ENCODE peak calls at places on chromosomes 3 and 15, in nine cellular contexts. S, Z, R, I, B, F, L, J and P are unnamed samples.
A peak's percentile ranks its signal among the peaks of the same experiment; 100 is the strongest.

GRCh38 chr3:129581623-129582022 is 24.9 kb downstream of the PLXND1 start:
- DNase-seq in S (no peak), Z (no peak), R (no peak), I (no peak), B (no peak), F (no peak), L (no peak), J (no peak), P (no peak)

GRCh38 chr3:148816427-148816826 is 11.2 kb upstream of the CPB1 start:
- DNase-seq in S (no peak), Z (no peak), R (no peak), I (no peak), B (no peak), F (no peak), L (no peak), J (no peak), P (no peak)

GRCh38 chr3:57226156-57226555 is 1.4 kb upstream of the APPL1 start:
- DNase-seq in S (no peak), Z (no peak), R (no peak), I (no peak), B (no peak), F (no peak), L (no peak), J (no peak), P (no peak)

GRCh38 chr15:65132841-65133549 is 613 bp downstream of the PDCD7 start:
- DNase-seq in S (peak; percentile 70), Z (no peak), R (peak; percentile 78), I (peak; percentile 20), B (peak; percentile 65), F (peak; percentile 55), L (no peak), J (peak; percentile 17), P (no peak)

GRCh38 chr3:31157893-31158620 is 263.6 kb upstream of the GADL1 start:
- DNase-seq in S (no peak), Z (no peak), R (peak; percentile 10), I (no peak), B (no peak), F (no peak), L (no peak), J (no peak), P (no peak)

GRCh38 chr15:58498821-58499580 is 67.2 kb downstream of the LIPC start:
- DNase-seq in S (no peak), Z (no peak), R (peak; percentile 84), I (no peak), B (peak; percentile 92), F (peak; percentile 25), L (no peak), J (peak; percentile 83), P (no peak)

GRCh38 chr15:80159811-80160569 is 7.2 kb downstream of the FAH start:
- DNase-seq in S (no peak), Z (no peak), R (peak; percentile 40), I (no peak), B (peak; percentile 37), F (no peak), L (no peak), J (no peak), P (no peak)

GRCh38 chr3:38457111-38458003 is 3.7 kb downstream of the ACVR2B start:
- DNase-seq in S (no peak), Z (no peak), R (peak; percentile 10), I (no peak), B (no peak), F (peak; percentile 7), L (no peak), J (no peak), P (no peak)

GRCh38 chr3:13199006-13199776 is 126.0 kb upstream of the IQSEC1 start:
- DNase-seq in S (no peak), Z (no peak), R (no peak), I (no peak), B (no peak), F (no peak), L (no peak), J (no peak), P (no peak)

GRCh38 chr15:82808634-82809041 is 790 bp upstream of the WHAMM start:
- DNase-seq in S (no peak), Z (no peak), R (no peak), I (no peak), B (no peak), F (no peak), L (no peak), J (no peak), P (no peak)

GRCh38 chr3:54939591-54940300 is 11.9 kb upstream of the LRTM1 start:
- DNase-seq in S (peak; percentile 28), Z (no peak), R (peak; percentile 36), I (no peak), B (peak; percentile 63), F (no peak), L (no peak), J (peak; percentile 9), P (no peak)

GRCh38 chr15:38864827-38865604 is 300.4 kb upstream of the RASGRP1 start:
- DNase-seq in S (no peak), Z (no peak), R (peak; percentile 69), I (no peak), B (no peak), F (no peak), L (no peak), J (peak; percentile 91), P (no peak)

GRCh38 chr3:128800241-128801187 is 74.5 kb downstream of the RAB7A start:
- DNase-seq in S (no peak), Z (no peak), R (no peak), I (no peak), B (no peak), F (no peak), L (peak; percentile 54), J (no peak), P (no peak)

GRCh38 chr3:27345493-27345892 is 23.7 kb downstream of the NEK10 start:
- DNase-seq in S (no peak), Z (no peak), R (no peak), I (no peak), B (no peak), F (no peak), L (no peak), J (no peak), P (no peak)

GRCh38 chr3:37287776-37288175 is 113.4 kb upstream of the LRRFIP2 start:
- DNase-seq in S (no peak), Z (no peak), R (peak; percentile 64), I (no peak), B (peak; percentile 68), F (no peak), L (no peak), J (no peak), P (no peak)

GRCh38 chr3:13135811-13136321 is 62.6 kb upstream of the IQSEC1 start:
- DNase-seq in S (no peak), Z (no peak), R (no peak), I (peak; percentile 8), B (no peak), F (no peak), L (no peak), J (no peak), P (no peak)

GRCh38 chr3:120192579-120192978 is 92.4 kb downstream of the GPR156 start:
- DNase-seq in S (no peak), Z (no peak), R (no peak), I (no peak), B (peak; percentile 26), F (no peak), L (no peak), J (no peak), P (no peak)

GRCh38 chr3:38029400-38030125 is at the start of gene PLCD1:
- DNase-seq in S (peak; percentile 83), Z (no peak), R (peak; percentile 22), I (peak; percentile 34), B (peak; percentile 61), F (peak; percentile 28), L (peak; percentile 57), J (peak; percentile 63), P (peak; percentile 14)

GRCh38 chr3:185727873-185728272 is 97.0 kb downstream of the IGF2BP2 start:
- DNase-seq in S (no peak), Z (no peak), R (peak; percentile 39), I (no peak), B (peak; percentile 66), F (no peak), L (no peak), J (no peak), P (no peak)

GRCh38 chr3:40323946-40324345 is 14.4 kb downstream of the EIF1B start:
- DNase-seq in S (no peak), Z (no peak), R (no peak), I (no peak), B (no peak), F (no peak), L (no peak), J (no peak), P (no peak)

GRCh38 chr3:79491029-79491634 is 276.7 kb downstream of the ROBO1 start:
- DNase-seq in S (no peak), Z (no peak), R (peak; percentile 73), I (no peak), B (no peak), F (no peak), L (no peak), J (no peak), P (no peak)

GRCh38 chr3:53791317-53791716 is 54.9 kb downstream of the CHDH start:
- DNase-seq in S (no peak), Z (no peak), R (no peak), I (no peak), B (no peak), F (no peak), L (no peak), J (no peak), P (no peak)

GRCh38 chr15:53962646-53963561 is 15.3 kb upstream of the UNC13C start:
- DNase-seq in S (peak; percentile 61), Z (no peak), R (peak; percentile 17), I (no peak), B (peak; percentile 1), F (peak; percentile 18), L (peak; percentile 25), J (no peak), P (no peak)

GRCh38 chr3:126402178-126402577 is 7.5 kb downstream of the CFAP100 start:
- DNase-seq in S (no peak), Z (no peak), R (no peak), I (no peak), B (no peak), F (no peak), L (no peak), J (no peak), P (no peak)

GRCh38 chr3:4061201-4061600 is 242.0 kb upstream of the SETMAR start:
- DNase-seq in S (no peak), Z (no peak), R (no peak), I (no peak), B (no peak), F (no peak), L (no peak), J (no peak), P (no peak)

GRCh38 chr3:42451546-42452230 is 41.3 kb upstream of the LYZL4 start:
- DNase-seq in S (no peak), Z (no peak), R (no peak), I (no peak), B (no peak), F (no peak), L (no peak), J (no peak), P (no peak)

GRCh38 chr3:165751654-165752053 is 85.6 kb downstream of the BCHE start:
- DNase-seq in S (no peak), Z (no peak), R (no peak), I (no peak), B (no peak), F (no peak), L (no peak), J (no peak), P (no peak)

GRCh38 chr3:154224366-154224765 is 99.9 kb downstream of the DHX36 start:
- DNase-seq in S (no peak), Z (no peak), R (no peak), I (no peak), B (no peak), F (no peak), L (no peak), J (no peak), P (no peak)

GRCh38 chr15:60908888-60909287 is 320.2 kb downstream of the RORA start:
- DNase-seq in S (no peak), Z (no peak), R (no peak), I (no peak), B (no peak), F (no peak), L (no peak), J (no peak), P (no peak)

GRCh38 chr15:68552773-68553172 is 26.0 kb upstream of the CORO2B start:
- DNase-seq in S (no peak), Z (no peak), R (peak; percentile 59), I (no peak), B (peak; percentile 50), F (peak; percentile 70), L (peak; percentile 87), J (no peak), P (no peak)

GRCh38 chr3:57757642-57758297 is 1.7 kb downstream of the SLMAP start:
- DNase-seq in S (peak; percentile 16), Z (no peak), R (peak; percentile 66), I (no peak), B (peak; percentile 42), F (peak; percentile 11), L (no peak), J (no peak), P (no peak)